ENCODE peak calls at places on chromosome 20, in six cellular contexts. O is thoracic aorta, Z is mesendoderm, T is right cardiac atrium, P is kidney tubule cell, E is esophagus squamous epithelium. S is an unnamed sample.

GRCh38 chr20:32536861-32537656 is 48.1 kb downstream of the NOL4L start:
- DNase-seq in O (no peak), Z (no peak), T (peak), P (no peak), E (no peak), S (peak)

GRCh38 chr20:44781791-44782190 is 28.6 kb downstream of the RIMS4 start:
- DNase-seq in O (no peak), Z (no peak), T (no peak), P (no peak), E (no peak), S (no peak)

GRCh38 chr20:33600414-33600813 is 61.7 kb upstream of the C20orf144 start:
- DNase-seq in O (no peak), Z (no peak), T (no peak), P (no peak), E (no peak), S (no peak)

GRCh38 chr20:18906046-18906445 is 92.5 kb downstream of the SCP2D1 start:
- DNase-seq in O (no peak), Z (no peak), T (no peak), P (no peak), E (no peak), S (no peak)

GRCh38 chr20:52913650-52914387 is 58.3 kb upstream of the TSHZ2 start:
- DNase-seq in O (no peak), Z (no peak), T (no peak), P (no peak), E (no peak), S (no peak)

GRCh38 chr20:58616411-58616810 is 34.7 kb upstream of the STX16 start:
- DNase-seq in O (no peak), Z (no peak), T (no peak), P (no peak), E (no peak), S (no peak)

GRCh38 chr20:59690976-59691375 is 86.6 kb downstream of the PHACTR3 start:
- DNase-seq in O (no peak), Z (no peak), T (no peak), P (no peak), E (no peak), S (no peak)

GRCh38 chr20:61802721-61803311 is 262.9 kb downstream of the TAF4 start:
- DNase-seq in O (no peak), Z (no peak), T (no peak), P (no peak), E (no peak), S (peak)

GRCh38 chr20:15047561-15047960 is 710.1 kb upstream of the FLRT3 start:
- DNase-seq in O (no peak), Z (no peak), T (no peak), P (no peak), E (no peak), S (no peak)

GRCh38 chr20:49166534-49167449 is 21.3 kb downstream of the STAU1 start:
- DNase-seq in O (no peak), Z (no peak), T (no peak), P (no peak), E (no peak), S (no peak)

GRCh38 chr20:49987868-49988690 is 5.3 kb downstream of the SNAI1 start:
- DNase-seq in O (no peak), Z (no peak), T (no peak), P (peak), E (no peak), S (no peak)

GRCh38 chr20:46226602-46227001 is 81.7 kb downstream of the CDH22 start:
- DNase-seq in O (no peak), Z (peak), T (no peak), P (peak), E (no peak), S (no peak)

GRCh38 chr20:46348972-46349741 is 40.9 kb upstream of the CDH22 start:
- DNase-seq in O (no peak), Z (peak), T (peak), P (peak), E (no peak), S (peak)

GRCh38 chr20:59356662-59357061 is 56.3 kb downstream of the EDN3 start:
- DNase-seq in O (no peak), Z (no peak), T (no peak), P (no peak), E (no peak), S (no peak)

GRCh38 chr20:25491446-25492038 is 84.1 kb downstream of the GINS1 start:
- DNase-seq in O (no peak), Z (no peak), T (no peak), P (no peak), E (no peak), S (no peak)

GRCh38 chr20:36547186-36548005 is 6.1 kb downstream of the MYL9 start:
- DNase-seq in O (no peak), Z (no peak), T (no peak), P (no peak), E (no peak), S (no peak)

GRCh38 chr20:60054716-60055371 is 96.6 kb downstream of the CDH26 start:
- DNase-seq in O (no peak), Z (no peak), T (no peak), P (no peak), E (no peak), S (no peak)